ENCODE peak calls at places on chromosome 1, in four cellular contexts. One of them, this sample, is unnamed.
A peak's percentile ranks its signal among the peaks of the same experiment; 100 is the strongest.

GRCh38 chr1:189775343-189775742 is 702.3 kb downstream of the BRINP3 start:
- DNase-seq in CD8-positive, alpha-beta T cell: no peak
- DNase-seq in T-helper 9 cell: no peak
- DNase-seq in natural killer cell treated with Interleukin-12 subunit alpha and Interleukin-12 subunit beta and Interleukin-15 and Interleukin-18, amount 100 ng/mL, for 72 hours: no peak
- DNase-seq in this sample: no peak

GRCh38 chr1:17184161-17184665 is 20.7 kb upstream of the PADI1 start:
- DNase-seq in natural killer cell treated with Interleukin-12 subunit alpha and Interleukin-12 subunit beta and Interleukin-15 and Interleukin-18, amount 100 ng/mL, for 72 hours: no peak
- DNase-seq in CD8-positive, alpha-beta T cell: no peak
- DNase-seq in T-helper 9 cell: no peak
- DNase-seq in this sample: no peak

GRCh38 chr1:115330480-115331013 is 7.5 kb downstream of the NGF start:
- DNase-seq in T-helper 9 cell: no peak
- DNase-seq in natural killer cell treated with Interleukin-12 subunit alpha and Interleukin-12 subunit beta and Interleukin-15 and Interleukin-18, amount 100 ng/mL, for 72 hours: no peak
- DNase-seq in CD8-positive, alpha-beta T cell: no peak
- DNase-seq in this sample: no peak

GRCh38 chr1:234214129-234214910 is 158.9 kb upstream of the COA6 start:
- DNase-seq in T-helper 9 cell: no peak
- DNase-seq in CD8-positive, alpha-beta T cell: no peak
- DNase-seq in natural killer cell treated with Interleukin-12 subunit alpha and Interleukin-12 subunit beta and Interleukin-15 and Interleukin-18, amount 100 ng/mL, for 72 hours: no peak
- DNase-seq in this sample: peak; percentile 76

GRCh38 chr1:54791880-54792522 is 9.1 kb downstream of the TTC22 start:
- DNase-seq in natural killer cell treated with Interleukin-12 subunit alpha and Interleukin-12 subunit beta and Interleukin-15 and Interleukin-18, amount 100 ng/mL, for 72 hours: no peak
- DNase-seq in CD8-positive, alpha-beta T cell: no peak
- DNase-seq in T-helper 9 cell: no peak
- DNase-seq in this sample: peak; percentile 18

GRCh38 chr1:159877695-159878444 is 15.4 kb upstream of the VSIG8 start:
- DNase-seq in CD8-positive, alpha-beta T cell: no peak
- DNase-seq in natural killer cell treated with Interleukin-12 subunit alpha and Interleukin-12 subunit beta and Interleukin-15 and Interleukin-18, amount 100 ng/mL, for 72 hours: no peak
- DNase-seq in T-helper 9 cell: no peak
- DNase-seq in this sample: peak; percentile 76

GRCh38 chr1:153848805-153849204 is 73.6 kb downstream of the SLC27A3 start:
- DNase-seq in natural killer cell treated with Interleukin-12 subunit alpha and Interleukin-12 subunit beta and Interleukin-15 and Interleukin-18, amount 100 ng/mL, for 72 hours: no peak
- DNase-seq in T-helper 9 cell: no peak
- DNase-seq in CD8-positive, alpha-beta T cell: no peak
- DNase-seq in this sample: no peak

GRCh38 chr1:19113362-19114092 is 96.5 kb downstream of the UBR4 start:
- DNase-seq in CD8-positive, alpha-beta T cell: no peak
- DNase-seq in natural killer cell treated with Interleukin-12 subunit alpha and Interleukin-12 subunit beta and Interleukin-15 and Interleukin-18, amount 100 ng/mL, for 72 hours: no peak
- DNase-seq in T-helper 9 cell: no peak
- DNase-seq in this sample: peak; percentile 10

GRCh38 chr1:107935396-107936064 is 29.4 kb downstream of the VAV3 start:
- DNase-seq in CD8-positive, alpha-beta T cell: no peak
- DNase-seq in natural killer cell treated with Interleukin-12 subunit alpha and Interleukin-12 subunit beta and Interleukin-15 and Interleukin-18, amount 100 ng/mL, for 72 hours: no peak
- DNase-seq in T-helper 9 cell: no peak
- DNase-seq in this sample: peak; percentile 32

GRCh38 chr1:78383923-78384322 is 106.9 kb upstream of the PTGFR start:
- DNase-seq in CD8-positive, alpha-beta T cell: no peak
- DNase-seq in natural killer cell treated with Interleukin-12 subunit alpha and Interleukin-12 subunit beta and Interleukin-15 and Interleukin-18, amount 100 ng/mL, for 72 hours: no peak
- DNase-seq in T-helper 9 cell: no peak
- DNase-seq in this sample: no peak

GRCh38 chr1:27568247-27569087 is 35.5 kb downstream of the AHDC1 start:
- DNase-seq in natural killer cell treated with Interleukin-12 subunit alpha and Interleukin-12 subunit beta and Interleukin-15 and Interleukin-18, amount 100 ng/mL, for 72 hours: peak; percentile 93
- DNase-seq in T-helper 9 cell: peak; percentile 94
- DNase-seq in CD8-positive, alpha-beta T cell: peak; percentile 80
- DNase-seq in this sample: peak; percentile 95

GRCh38 chr1:10657080-10657847 is 139.2 kb downstream of the CASZ1 start:
- DNase-seq in natural killer cell treated with Interleukin-12 subunit alpha and Interleukin-12 subunit beta and Interleukin-15 and Interleukin-18, amount 100 ng/mL, for 72 hours: no peak
- DNase-seq in CD8-positive, alpha-beta T cell: no peak
- DNase-seq in T-helper 9 cell: no peak
- DNase-seq in this sample: no peak

GRCh38 chr1:214276786-214277185 is 4.2 kb upstream of the SMYD2 start:
- DNase-seq in T-helper 9 cell: no peak
- DNase-seq in CD8-positive, alpha-beta T cell: no peak
- DNase-seq in natural killer cell treated with Interleukin-12 subunit alpha and Interleukin-12 subunit beta and Interleukin-15 and Interleukin-18, amount 100 ng/mL, for 72 hours: no peak
- DNase-seq in this sample: no peak

GRCh38 chr1:44276901-44277300 is 63.6 kb downstream of the DMAP1 start:
- DNase-seq in natural killer cell treated with Interleukin-12 subunit alpha and Interleukin-12 subunit beta and Interleukin-15 and Interleukin-18, amount 100 ng/mL, for 72 hours: no peak
- DNase-seq in T-helper 9 cell: no peak
- DNase-seq in CD8-positive, alpha-beta T cell: no peak
- DNase-seq in this sample: no peak

GRCh38 chr1:84768634-84769033 is 78.4 kb upstream of the SSX2IP start:
- DNase-seq in natural killer cell treated with Interleukin-12 subunit alpha and Interleukin-12 subunit beta and Interleukin-15 and Interleukin-18, amount 100 ng/mL, for 72 hours: no peak
- DNase-seq in CD8-positive, alpha-beta T cell: no peak
- DNase-seq in T-helper 9 cell: no peak
- DNase-seq in this sample: no peak